ENCODE peak calls at places on chromosome 20, in nine cellular contexts. F, S, J, O, Y, P, H, D and L are unnamed samples.

GRCh38 chr20:13661070-13661687 is 22.4 kb upstream of the TASP1 start:
- DNase-seq in Y (no peak), F (no peak), P (no peak), O (no peak), D (no peak), S (no peak), J (no peak), H (no peak), L (no peak)

GRCh38 chr20:3430376-3431069 is 23.1 kb upstream of the DNAAF9 start:
- DNase-seq in F (no peak), S (no peak), Y (no peak), J (no peak), H (peak; percentile 33), P (no peak), O (no peak), D (no peak), L (no peak)

GRCh38 chr20:48335421-48336090 is 492.2 kb downstream of the PREX1 start:
- DNase-seq in D (no peak), S (no peak), H (no peak), J (no peak), P (no peak), O (no peak), F (no peak), Y (no peak), L (no peak)

GRCh38 chr20:13286052-13286451 is 65.0 kb downstream of the ISM1 start:
- DNase-seq in P (no peak), F (no peak), D (no peak), O (no peak), H (no peak), Y (no peak), S (no peak), J (no peak), L (no peak)

GRCh38 chr20:46135856-46136633 is 17.9 kb downstream of the CD40 start:
- DNase-seq in P (no peak), F (no peak), S (no peak), D (no peak), O (no peak), J (no peak), Y (no peak), H (no peak), L (no peak)

GRCh38 chr20:9338101-9338500 is 176.3 kb upstream of the LAMP5 start:
- DNase-seq in D (no peak), P (no peak), F (no peak), Y (no peak), J (no peak), O (no peak), S (no peak), H (no peak), L (no peak)

GRCh38 chr20:58716476-58717277 is 24.1 kb downstream of the NPEPL1 start:
- DNase-seq in H (no peak), F (peak; percentile 24), J (peak; percentile 56), D (no peak), P (peak; percentile 6), Y (no peak), S (no peak), O (no peak), L (peak; percentile 35)

GRCh38 chr20:8940311-8940710 is 128.6 kb upstream of the PLCB4 start:
- DNase-seq in Y (no peak), D (no peak), P (no peak), F (no peak), O (no peak), S (no peak), J (no peak), H (no peak), L (no peak)

GRCh38 chr20:59817406-59817805 is 116.0 kb downstream of the SYCP2 start:
- DNase-seq in H (no peak), D (peak; percentile 2), F (no peak), S (no peak), J (peak; percentile 6), Y (no peak), P (no peak), O (no peak), L (no peak)

GRCh38 chr20:47389867-47390347 is 33.4 kb upstream of the ZMYND8 start:
- DNase-seq in O (no peak), J (no peak), F (no peak), S (peak; percentile 100), Y (no peak), P (no peak), D (no peak), H (no peak), L (no peak)

GRCh38 chr20:34072076-34072475 is 40.0 kb downstream of the EIF2S2 start:
- DNase-seq in O (no peak), H (no peak), Y (no peak), F (no peak), S (no peak), J (no peak), D (no peak), P (no peak), L (no peak)

GRCh38 chr20:11246251-11246775 is 572.5 kb upstream of the JAG1 start:
- DNase-seq in O (no peak), H (no peak), J (no peak), F (no peak), Y (no peak), D (no peak), P (no peak), S (no peak), L (no peak)

GRCh38 chr20:46963196-46963529 is 68.5 kb downstream of the EYA2 start:
- DNase-seq in H (no peak), P (no peak), F (peak; percentile 32), J (peak; percentile 77), Y (no peak), S (no peak), O (no peak), D (no peak), L (no peak)

GRCh38 chr20:50664248-50664647 is 27.1 kb downstream of the RIPOR3 start:
- DNase-seq in O (no peak), Y (peak; percentile 4), D (no peak), H (no peak), P (no peak), S (no peak), J (no peak), F (no peak), L (no peak)

GRCh38 chr20:50658804-50659380 is 32.5 kb downstream of the RIPOR3 start:
- DNase-seq in P (no peak), S (no peak), Y (no peak), D (no peak), F (peak; percentile 72), J (no peak), H (no peak), O (no peak), L (no peak)

GRCh38 chr20:50659975-50660670 is 31.2 kb downstream of the RIPOR3 start:
- DNase-seq in F (no peak), J (no peak), H (no peak), S (no peak), D (no peak), P (no peak), O (no peak), Y (no peak), L (peak; percentile 79)

GRCh38 chr20:50666709-50667310 is 24.5 kb downstream of the RIPOR3 start:
- DNase-seq in O (no peak), H (no peak), P (no peak), J (no peak), S (no peak), D (no peak), Y (peak; percentile 84), F (no peak), L (no peak)

GRCh38 chr20:50663095-50663821 is 28.1 kb downstream of the RIPOR3 start:
- DNase-seq in Y (no peak), H (no peak), D (no peak), F (peak; percentile 70), O (no peak), S (peak; percentile 79), P (no peak), J (peak; percentile 56), L (no peak)
- TF ChIP-seq EP300 in Y (no peak), H (no peak), D (no peak), F (no peak), O (no peak), S (no peak), P (no peak), J (no peak), L (no peak)

GRCh38 chr20:24863356-24863755 is 85.7 kb upstream of the CST7 start:
- DNase-seq in F (no peak), D (no peak), J (no peak), H (no peak), O (no peak), P (no peak), Y (no peak), S (no peak), L (no peak)
- H3K27ac ChIP-seq in F (no peak overlapping the region), D (no peak overlapping the region), J (no peak overlapping the region), H (no peak overlapping the region), O (no peak overlapping the region), P (no peak overlapping the region), Y (no peak overlapping the region), S (no peak overlapping the region), L (no peak overlapping the region)

GRCh38 chr20:16518068-16518783 is 55.0 kb downstream of the KIF16B start:
- DNase-seq in Y (peak; percentile 23), H (no peak), O (no peak), S (peak; percentile 69), P (peak; percentile 45), F (peak; percentile 52), D (peak; percentile 63), J (peak; percentile 60), L (no peak)
- TF ChIP-seq EP300 in Y (no peak), H (no peak), O (no peak), S (no peak), P (no peak), F (no peak), D (no peak), J (no peak), L (no peak)

DNA sequence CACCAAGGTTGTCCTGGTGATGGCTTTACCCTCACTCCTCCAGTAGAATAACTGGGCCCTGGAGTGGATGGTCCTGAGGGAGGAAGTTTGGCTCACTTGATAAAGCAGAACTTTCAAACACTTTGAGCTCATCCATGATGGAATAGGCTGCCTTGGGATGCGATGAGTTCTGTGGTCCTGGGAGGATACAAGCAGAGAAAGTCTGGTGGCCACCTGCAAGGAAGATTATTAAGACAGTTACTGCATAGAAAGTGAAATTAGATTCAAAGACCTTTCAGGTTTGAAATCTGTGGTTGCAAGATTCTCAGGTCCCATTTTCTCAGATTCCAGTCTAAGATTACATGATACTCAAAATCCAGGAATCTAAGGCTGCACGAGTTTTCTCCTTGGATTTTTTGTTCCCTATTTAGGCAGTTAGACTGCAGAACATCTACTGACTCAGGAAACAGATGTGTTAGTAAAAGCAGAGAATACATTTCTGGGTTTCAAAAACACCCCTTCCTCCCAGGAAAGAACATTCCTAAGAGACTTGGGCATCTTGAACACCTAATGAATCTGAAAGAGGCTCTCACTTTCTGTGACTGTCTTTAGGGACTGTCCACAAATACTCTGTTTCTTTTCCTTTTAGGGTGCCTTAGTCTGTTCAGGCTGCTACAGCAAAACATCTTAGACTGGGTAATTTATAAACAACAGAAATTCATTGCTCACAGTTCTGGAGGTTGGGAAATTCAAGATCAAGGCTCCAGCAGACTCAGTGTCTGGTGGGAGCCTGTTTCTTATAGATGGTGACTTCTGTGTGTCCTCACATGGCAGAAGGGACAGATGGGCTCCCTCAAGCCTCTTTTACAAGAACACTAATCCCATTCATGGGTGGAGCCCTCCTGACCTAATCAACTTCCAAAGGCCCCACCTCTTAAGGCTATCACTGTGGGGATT is 19.6 kb upstream of the CCN5 start:
- DNase-seq in O (no peak), H (no peak), P (no peak), D (no peak), F (no peak), J (no peak), S (no peak), Y (no peak), L (no peak)
- H3K27ac ChIP-seq in O (peak overlapping the region; percentile 83), H (peak overlapping the region; percentile 46), P (no peak overlapping the region), D (no peak overlapping the region), F (no peak overlapping the region), J (peak overlapping the region; percentile 56), S (peak overlapping the region; percentile 89), Y (no peak overlapping the region), L (peak overlapping the region; percentile 51)

GRCh38 chr20:5908981-5909380 is 41.4 kb downstream of the TRMT6 start:
- DNase-seq in D (no peak), O (no peak), P (no peak), Y (no peak), S (no peak), H (no peak), F (no peak), J (no peak), L (no peak)
- TF ChIP-seq EP300 in D (no peak), O (no peak), P (no peak), Y (no peak), S (no peak), H (no peak), F (no peak), J (no peak), L (no peak)